ENCODE peak calls at places on chromosomes 2 and 18, in four cellular contexts. I, V, S and B are unnamed samples.

GRCh38 chr2:38898256-38898655 is 8.6 kb downstream of the ARHGEF33 start:
- DNase-seq in I (no peak), V (no peak), S (no peak), B (no peak)

GRCh38 chr2:161237397-161238263 is 70.6 kb upstream of the PSMD14 start:
- DNase-seq in S (peak; percentile 39), V (peak; percentile 49), I (peak; percentile 38), B (no peak)

GRCh38 chr2:64604155-64604554 is 49.6 kb downstream of the SERTAD2 start:
- DNase-seq in I (no peak), V (no peak), S (no peak), B (no peak)

GRCh38 chr18:39788395-39788794 is 2166.6 kb upstream of the PIK3C3 start:
- DNase-seq in I (no peak), S (no peak), V (no peak), B (no peak)

GRCh38 chr2:230643576-230644291 is 68.9 kb upstream of the CAB39 start:
- DNase-seq in V (no peak), S (no peak), I (no peak), B (no peak)

GRCh38 chr18:28834889-28835288 is 658.0 kb upstream of the CDH2 start:
- DNase-seq in I (no peak), V (peak; percentile 79), S (no peak), B (peak; percentile 26)

GRCh38 chr2:31202041-31202440 is 15.3 kb downstream of the CAPN14 start:
- DNase-seq in V (no peak), S (no peak), I (no peak), B (no peak)

GRCh38 chr2:88919087-88919738 is 227.7 kb downstream of the RPIA start:
- DNase-seq in S (peak; percentile 15), V (no peak), I (no peak), B (no peak)

GRCh38 chr2:127567351-127567854 is 31.9 kb downstream of the MYO7B start:
- DNase-seq in I (no peak), V (no peak), S (no peak), B (no peak)

GRCh38 chr2:175414872-175415487 is 233.5 kb upstream of the ATP5MC3 start:
- DNase-seq in V (peak; percentile 47), S (peak; percentile 30), I (no peak), B (peak; percentile 14)

GRCh38 chr2:163664610-163665009 is 71.2 kb downstream of the FIGN start:
- DNase-seq in S (peak; percentile 58), V (peak; percentile 92), I (no peak), B (peak; percentile 55)

GRCh38 chr18:57791192-57791591 is 11.9 kb downstream of the ATP8B1 start:
- DNase-seq in S (no peak), I (no peak), V (no peak), B (no peak)

GRCh38 chr2:96637385-96638143 is 548 bp downstream of the KANSL3 start:
- DNase-seq in I (peak; percentile 73), V (peak; percentile 92), S (peak; percentile 64), B (peak; percentile 50)

GRCh38 chr2:109365131-109365530 is 236.1 kb downstream of the SH3RF3 start:
- DNase-seq in I (no peak), S (no peak), V (no peak), B (no peak)

GRCh38 chr18:58682429-58683069 is 11.3 kb downstream of the MALT1 start:
- DNase-seq in I (no peak), S (peak; percentile 87), V (peak; percentile 76), B (peak; percentile 67)

GRCh38 chr18:10074122-10074521 is 160.3 kb downstream of the VAPA start:
- DNase-seq in I (no peak), S (no peak), V (no peak), B (no peak)

GRCh38 chr2:121194626-121195025 is 90.4 kb downstream of the TFCP2L1 start:
- DNase-seq in V (no peak), S (no peak), I (no peak), B (no peak)

GRCh38 chr2:186887107-186888090 is 38.4 kb upstream of the ZSWIM2 start:
- DNase-seq in V (no peak), I (no peak), S (no peak), B (no peak)

GRCh38 chr2:178496049-178496448 is 15.8 kb downstream of the PLEKHA3 start:
- DNase-seq in V (no peak), I (no peak), S (no peak), B (no peak)

GRCh38 chr18:8765692-8766463 is 60.5 kb downstream of the MTCL1 start:
- DNase-seq in S (no peak), I (no peak), V (peak; percentile 47), B (no peak)

GRCh38 chr2:73112026-73112912 is 479 bp downstream of the RAB11FIP5 start:
- DNase-seq in S (no peak), V (peak; percentile 61), I (peak; percentile 7), B (no peak)

GRCh38 chr2:199463708-199464613 is 6.2 kb upstream of the SATB2 start:
- DNase-seq in S (no peak), V (no peak), I (no peak), B (no peak)

GRCh38 chr18:24000613-24001490 is 13.7 kb upstream of the TTC39C start:
- DNase-seq in S (no peak), V (no peak), I (no peak), B (no peak)

GRCh38 chr2:153519260-153519875 is 40.8 kb upstream of the RPRM start:
- DNase-seq in V (peak; percentile 33), S (peak; percentile 56), I (peak; percentile 8), B (peak; percentile 10)

GRCh38 chr18:13616525-13617035 is 109.8 kb downstream of the FAM210A start:
- DNase-seq in S (no peak), I (no peak), V (no peak), B (no peak)

GRCh38 chr2:6977095-6977777 is 60.0 kb downstream of the RNF144A start:
- DNase-seq in V (peak; percentile 58), S (no peak), I (no peak), B (no peak)

GRCh38 chr18:80105369-80106167 is 3.5 kb upstream of the ADNP2 start:
- DNase-seq in S (no peak), V (no peak), I (no peak), B (no peak)

GRCh38 chr18:22342625-22343024 is 75.1 kb downstream of the CTAGE1 start:
- DNase-seq in V (peak; percentile 97), I (no peak), S (peak; percentile 59), B (peak; percentile 52)

GRCh38 chr2:228723599-228723998 is 542.1 kb upstream of the SPHKAP start:
- DNase-seq in V (no peak), I (no peak), S (no peak), B (no peak)